ENCODE peak calls at places on chromosomes 11 and 22, in nine cellular contexts. F is mammary epithelial cell; U is aorta; T is AG04450; J is fibroblast of lung; N is H1; Q is CD8-positive, alpha-beta memory T cell; B is Peyer's patch; S is endodermal cell. Y is an unnamed sample.

GRCh38 chr11:4926607-4927006 is 2.5 kb upstream of the OR51G1 start:
- DNase-seq in F (no peak), U (no peak), T (peak; percentile 1), J (no peak), N (no peak), Q (no peak), B (no peak), S (no peak), Y (no peak)

GRCh38 chr11:44120169-44120568 is 24.7 kb downstream of the EXT2 start:
- DNase-seq in F (no peak), U (no peak), T (no peak), J (peak; percentile 10), N (no peak), Q (no peak), B (no peak), S (peak; percentile 53), Y (no peak)

GRCh38 chr11:10305262-10305963 is 540 bp downstream of the ADM start:
- DNase-seq in F (peak; percentile 56), U (peak; percentile 81), T (no peak), J (peak; percentile 27), N (peak; percentile 66), Q (peak; percentile 33), B (peak; percentile 41), S (peak; percentile 76), Y (no peak)

GRCh38 chr11:107747622-107748021 is 35.8 kb upstream of the SLN start:
- DNase-seq in F (no peak), U (no peak), T (no peak), J (no peak), N (no peak), Q (no peak), B (no peak), S (no peak), Y (no peak)

GRCh38 chr22:24725736-24726135 is 48.8 kb downstream of the PIWIL3 start:
- DNase-seq in F (no peak), U (no peak), T (no peak), J (no peak), N (no peak), Q (no peak), B (no peak), S (no peak), Y (no peak)

GRCh38 chr11:46920709-46921108 is 2.4 kb upstream of the LRP4 start:
- DNase-seq in F (peak; percentile 91), U (no peak), T (peak; percentile 93), J (peak; percentile 94), N (no peak), Q (no peak), B (no peak), S (no peak), Y (peak; percentile 18)

GRCh38 chr11:134432776-134433175 is 20.7 kb upstream of the B3GAT1 start:
- DNase-seq in F (no peak), U (no peak), T (no peak), J (no peak), N (no peak), Q (no peak), B (no peak), S (no peak), Y (no peak)

GRCh38 chr22:39177791-39178190 is 25.3 kb upstream of the CBX7 start:
- DNase-seq in F (no peak), U (peak; percentile 72), T (no peak), J (no peak), N (no peak), Q (no peak), B (no peak), S (peak; percentile 55), Y (no peak)

GRCh38 chr22:46517255-46517761 is 20.1 kb downstream of the CELSR1 start:
- DNase-seq in F (no peak), U (no peak), T (no peak), J (no peak), N (no peak), Q (no peak), B (no peak), S (no peak), Y (no peak)

GRCh38 chr22:17384612-17385345 is 15.5 kb downstream of the CECR2 start:
- DNase-seq in F (no peak), U (no peak), T (no peak), J (no peak), N (no peak), Q (no peak), B (no peak), S (no peak), Y (no peak)

GRCh38 chr11:17703951-17704350 is 15.4 kb upstream of the MYOD1 start:
- DNase-seq in F (no peak), U (no peak), T (no peak), J (no peak), N (no peak), Q (no peak), B (no peak), S (no peak), Y (no peak)

DNA sequence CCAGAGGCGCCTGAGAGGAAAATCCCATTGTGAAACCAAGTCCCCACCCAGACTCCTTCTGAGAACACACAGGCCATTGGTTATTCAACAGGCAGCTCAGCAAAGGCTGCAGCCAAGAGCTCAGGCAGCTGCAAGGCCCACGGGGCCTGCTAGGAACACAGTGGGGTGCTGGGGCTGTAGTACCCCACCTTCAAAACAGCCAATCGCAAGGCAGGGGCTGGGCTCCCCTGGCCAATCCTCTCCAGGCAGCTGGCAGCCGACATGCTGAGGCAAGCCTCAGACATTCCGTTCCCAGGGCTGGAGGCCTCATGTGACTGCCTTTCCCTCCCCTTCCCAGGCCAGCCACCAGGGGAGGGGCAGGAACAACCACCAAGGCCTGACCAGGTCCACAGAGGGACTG is 6.6 kb downstream of the PRODH start:
- DNase-seq in F (no peak), U (no peak), T (no peak), J (no peak), N (no peak), Q (no peak), B (no peak), S (no peak), Y (no peak)
- H3K27ac ChIP-seq in F (no peak overlapping the region), U (no peak overlapping the region), T (no peak overlapping the region), J (no peak overlapping the region), N (no peak overlapping the region), Q (no peak overlapping the region), B (no peak overlapping the region), S (no peak overlapping the region), Y (no peak overlapping the region)

GRCh38 chr11:130118165-130118564 is 41.4 kb upstream of the ST14 start:
- DNase-seq in F (no peak), U (no peak), T (no peak), J (no peak), N (no peak), Q (no peak), B (no peak), S (no peak), Y (no peak)

GRCh38 chr11:130122141-130122575 is 37.4 kb upstream of the ST14 start:
- DNase-seq in F (peak; percentile 12), U (no peak), T (no peak), J (no peak), N (no peak), Q (no peak), B (no peak), S (peak; percentile 13), Y (no peak)

GRCh38 chr11:130118636-130119387 is 40.8 kb upstream of the ST14 start:
- DNase-seq in F (no peak), U (no peak), T (no peak), J (no peak), N (no peak), Q (peak; percentile 39), B (peak; percentile 43), S (no peak), Y (no peak)

GRCh38 chr11:130121430-130121978 is 38.1 kb upstream of the ST14 start:
- DNase-seq in F (peak; percentile 69), U (no peak), T (peak; percentile 34), J (peak; percentile 79), N (no peak), Q (peak; percentile 25), B (no peak), S (no peak), Y (no peak)

GRCh38 chr11:130120045-130120444 is 39.5 kb upstream of the ST14 start:
- DNase-seq in F (no peak), U (no peak), T (no peak), J (no peak), N (no peak), Q (no peak), B (no peak), S (no peak), Y (no peak)
- H3K27ac ChIP-seq in F (no peak overlapping the region), U (no peak overlapping the region), T (no peak overlapping the region), J (no peak overlapping the region), N (no peak overlapping the region), Q (no peak overlapping the region), B (no peak overlapping the region), S (no peak overlapping the region), Y (no peak overlapping the region)

GRCh38 chr11:3020011-3020410 is 27.9 kb upstream of the NAP1L4 start:
- DNase-seq in F (no peak), U (no peak), T (no peak), J (no peak), N (no peak), Q (no peak), B (no peak), S (no peak), Y (no peak)

GRCh38 chr11:3026803-3027202 is 30.4 kb downstream of the CARS1 start:
- DNase-seq in F (no peak), U (no peak), T (no peak), J (no peak), N (no peak), Q (no peak), B (no peak), S (no peak), Y (no peak)

GRCh38 chr11:3021125-3021524 is 29.0 kb upstream of the NAP1L4 start:
- DNase-seq in F (peak; percentile 54), U (no peak), T (no peak), J (peak; percentile 31), N (no peak), Q (peak; percentile 64), B (no peak), S (peak; percentile 89), Y (peak; percentile 31)

GRCh38 chr11:3022300-3022967 is 30.3 kb upstream of the NAP1L4 start:
- DNase-seq in F (peak; percentile 81), U (no peak), T (peak; percentile 20), J (peak; percentile 74), N (no peak), Q (no peak), B (no peak), S (no peak), Y (no peak)

GRCh38 chr11:3022982-3023381 is 30.9 kb upstream of the NAP1L4 start:
- DNase-seq in F (peak; percentile 65), U (no peak), T (peak; percentile 13), J (peak; percentile 62), N (no peak), Q (no peak), B (no peak), S (no peak), Y (no peak)
- H3K27ac ChIP-seq in F (peak overlapping the region; percentile 66), U (no peak overlapping the region), T (peak overlapping the region; percentile 80), J (peak overlapping the region; percentile 30), N (no peak overlapping the region), Q (no peak overlapping the region), B (no peak overlapping the region), S (no peak overlapping the region), Y (peak overlapping the region; percentile 2)

DNA sequence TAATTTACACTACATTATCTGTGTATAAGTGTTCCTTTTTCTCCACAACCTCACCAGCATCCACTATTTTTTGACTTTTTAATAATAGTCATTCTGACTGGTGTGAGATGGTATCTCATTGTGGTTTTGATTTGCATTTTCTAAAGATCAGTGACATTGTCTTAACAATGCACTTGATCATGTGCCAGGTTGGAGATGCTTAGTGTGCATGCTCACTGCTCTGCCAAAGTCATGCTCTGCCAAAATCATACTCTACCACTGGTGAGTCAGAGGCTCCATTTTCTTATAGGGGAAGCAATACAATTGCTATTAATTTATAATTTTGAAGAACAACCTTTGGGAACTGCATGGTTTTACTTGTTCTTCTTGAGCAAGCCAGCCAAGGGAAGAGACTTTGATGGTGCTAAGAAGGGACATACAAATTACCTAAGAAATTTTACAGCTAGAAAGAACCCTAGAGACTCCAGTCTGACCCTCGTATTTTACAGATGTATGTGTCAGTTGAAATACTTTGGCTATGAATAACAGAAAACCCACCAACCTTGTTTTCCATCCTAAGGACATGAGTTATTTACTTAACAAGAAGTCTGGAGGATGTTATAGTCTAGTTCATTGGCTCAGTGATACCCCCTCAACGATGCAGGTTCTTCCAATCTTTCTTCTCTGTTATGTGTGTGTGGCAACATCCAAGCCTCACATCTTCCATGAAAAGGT is 368.9 kb downstream of the DDX10 start:
- DNase-seq in F (peak; percentile 65), U (no peak), T (peak; percentile 53), J (peak; percentile 81), N (no peak), Q (no peak), B (no peak), S (no peak), Y (no peak)
- H3K27ac ChIP-seq in F (no peak overlapping the region), U (no peak overlapping the region), T (no peak overlapping the region), J (no peak overlapping the region), N (no peak overlapping the region), Q (no peak overlapping the region), B (no peak overlapping the region), S (no peak overlapping the region), Y (no peak overlapping the region)

Y was measured in substantia nigra.